ENCODE peak calls at places on chromosomes 13 and 19, in eight cellular contexts. One of them, this sample, is unnamed.

GRCh38 chr19:7783991-7784421 is 21.0 kb downstream of the CLEC4M start:
- DNase-seq in IMR-90: peak
- DNase-seq in RWPE1: peak
- DNase-seq in psoas muscle: no peak
- DNase-seq in HFF-Myc: no peak
- DNase-seq in B cell: no peak
- DNase-seq in nephron progenitor cell: no peak
- DNase-seq in mesothelial cell of epicardium: no peak
- DNase-seq in this sample: no peak

GRCh38 chr13:68988176-68988575 is 1119.5 kb upstream of the ATXN8OS start:
- DNase-seq in IMR-90: no peak
- DNase-seq in RWPE1: no peak
- DNase-seq in B cell: no peak
- DNase-seq in nephron progenitor cell: no peak
- DNase-seq in psoas muscle: no peak
- DNase-seq in mesothelial cell of epicardium: no peak
- DNase-seq in HFF-Myc: no peak
- DNase-seq in this sample: no peak

GRCh38 chr13:111212517-111212873 is 97.4 kb downstream of the ARHGEF7 start:
- DNase-seq in RWPE1: no peak
- DNase-seq in IMR-90: no peak
- DNase-seq in mesothelial cell of epicardium: no peak
- DNase-seq in psoas muscle: no peak
- DNase-seq in HFF-Myc: no peak
- DNase-seq in B cell: no peak
- DNase-seq in nephron progenitor cell: no peak
- DNase-seq in this sample: no peak

GRCh38 chr13:24251525-24251924 is 57.9 kb upstream of the C1QTNF9 start:
- DNase-seq in nephron progenitor cell: no peak
- DNase-seq in B cell: peak
- DNase-seq in HFF-Myc: no peak
- DNase-seq in IMR-90: no peak
- DNase-seq in RWPE1: no peak
- DNase-seq in psoas muscle: no peak
- DNase-seq in mesothelial cell of epicardium: no peak
- DNase-seq in this sample: no peak

GRCh38 chr13:77500094-77500493 is 35.4 kb upstream of the SCEL start:
- DNase-seq in nephron progenitor cell: no peak
- DNase-seq in B cell: no peak
- DNase-seq in RWPE1: no peak
- DNase-seq in IMR-90: no peak
- DNase-seq in psoas muscle: no peak
- DNase-seq in mesothelial cell of epicardium: no peak
- DNase-seq in HFF-Myc: no peak
- DNase-seq in this sample: no peak

GRCh38 chr13:89965252-89965651 is 1382.2 kb upstream of the MIR17HG start:
- DNase-seq in nephron progenitor cell: no peak
- DNase-seq in psoas muscle: no peak
- DNase-seq in mesothelial cell of epicardium: no peak
- DNase-seq in B cell: no peak
- DNase-seq in RWPE1: no peak
- DNase-seq in HFF-Myc: no peak
- DNase-seq in IMR-90: no peak
- DNase-seq in this sample: no peak

GRCh38 chr13:24626449-24626848 is 53.8 kb upstream of the ATP12A start:
- DNase-seq in IMR-90: no peak
- DNase-seq in HFF-Myc: no peak
- DNase-seq in RWPE1: no peak
- DNase-seq in psoas muscle: no peak
- DNase-seq in mesothelial cell of epicardium: no peak
- DNase-seq in nephron progenitor cell: no peak
- DNase-seq in B cell: no peak
- DNase-seq in this sample: no peak

GRCh38 chr13:41905600-41906254 is 55.2 kb downstream of the VWA8 start:
- DNase-seq in IMR-90: peak
- DNase-seq in psoas muscle: no peak
- DNase-seq in B cell: peak
- DNase-seq in HFF-Myc: no peak
- DNase-seq in nephron progenitor cell: no peak
- DNase-seq in mesothelial cell of epicardium: no peak
- DNase-seq in RWPE1: peak
- DNase-seq in this sample: no peak

GRCh38 chr19:47260476-47260875 is 4.2 kb downstream of the CCDC9 start:
- DNase-seq in psoas muscle: no peak
- DNase-seq in B cell: no peak
- DNase-seq in mesothelial cell of epicardium: no peak
- DNase-seq in HFF-Myc: no peak
- DNase-seq in RWPE1: no peak
- DNase-seq in IMR-90: no peak
- DNase-seq in nephron progenitor cell: no peak
- DNase-seq in this sample: no peak

GRCh38 chr13:28499579-28499978 is 4.7 kb upstream of the FLT1 start:
- DNase-seq in mesothelial cell of epicardium: no peak
- DNase-seq in HFF-Myc: no peak
- DNase-seq in IMR-90: peak
- DNase-seq in B cell: no peak
- DNase-seq in nephron progenitor cell: no peak
- DNase-seq in RWPE1: peak
- DNase-seq in psoas muscle: no peak
- DNase-seq in this sample: no peak

GRCh38 chr13:38752726-38753125 is 65.8 kb downstream of the FREM2 start:
- DNase-seq in RWPE1: no peak
- DNase-seq in nephron progenitor cell: no peak
- DNase-seq in psoas muscle: no peak
- DNase-seq in IMR-90: no peak
- DNase-seq in mesothelial cell of epicardium: no peak
- DNase-seq in B cell: no peak
- DNase-seq in HFF-Myc: no peak
- DNase-seq in this sample: no peak

GRCh38 chr13:92572190-92572589 is 654.4 kb upstream of the GPC6 start:
- DNase-seq in mesothelial cell of epicardium: no peak
- DNase-seq in B cell: no peak
- DNase-seq in psoas muscle: no peak
- DNase-seq in RWPE1: no peak
- DNase-seq in nephron progenitor cell: no peak
- DNase-seq in IMR-90: no peak
- DNase-seq in HFF-Myc: no peak
- DNase-seq in this sample: no peak

GRCh38 chr13:33045829-33046592 is 29.8 kb downstream of the KL start:
- DNase-seq in B cell: no peak
- DNase-seq in IMR-90: no peak
- DNase-seq in HFF-Myc: no peak
- DNase-seq in mesothelial cell of epicardium: no peak
- DNase-seq in RWPE1: no peak
- DNase-seq in psoas muscle: no peak
- DNase-seq in nephron progenitor cell: no peak
- DNase-seq in this sample: no peak

GRCh38 chr13:39783051-39783450 is 127.6 kb downstream of the COG6 start:
- DNase-seq in B cell: no peak
- DNase-seq in HFF-Myc: no peak
- DNase-seq in RWPE1: no peak
- DNase-seq in nephron progenitor cell: no peak
- DNase-seq in mesothelial cell of epicardium: no peak
- DNase-seq in IMR-90: no peak
- DNase-seq in psoas muscle: no peak
- DNase-seq in this sample: no peak

GRCh38 chr19:44685877-44686276 is 13.1 kb upstream of the CEACAM16 start:
- DNase-seq in psoas muscle: no peak
- DNase-seq in HFF-Myc: no peak
- DNase-seq in mesothelial cell of epicardium: no peak
- DNase-seq in B cell: peak
- DNase-seq in RWPE1: no peak
- DNase-seq in IMR-90: peak
- DNase-seq in nephron progenitor cell: no peak
- DNase-seq in this sample: no peak

GRCh38 chr19:33950141-33950805 is 153.6 kb downstream of the KCTD15 start:
- DNase-seq in B cell: no peak
- DNase-seq in RWPE1: no peak
- DNase-seq in IMR-90: no peak
- DNase-seq in mesothelial cell of epicardium: no peak
- DNase-seq in nephron progenitor cell: no peak
- DNase-seq in psoas muscle: no peak
- DNase-seq in HFF-Myc: no peak
- DNase-seq in this sample: no peak

GRCh38 chr19:33946535-33947323 is 150.1 kb downstream of the KCTD15 start:
- DNase-seq in B cell: no peak
- DNase-seq in mesothelial cell of epicardium: no peak
- DNase-seq in IMR-90: no peak
- DNase-seq in psoas muscle: no peak
- DNase-seq in HFF-Myc: no peak
- DNase-seq in nephron progenitor cell: no peak
- DNase-seq in RWPE1: no peak
- DNase-seq in this sample: no peak

GRCh38 chr19:33953023-33953422 is 156.4 kb downstream of the KCTD15 start:
- DNase-seq in B cell: no peak
- DNase-seq in psoas muscle: no peak
- DNase-seq in IMR-90: no peak
- DNase-seq in RWPE1: no peak
- DNase-seq in mesothelial cell of epicardium: no peak
- DNase-seq in HFF-Myc: no peak
- DNase-seq in nephron progenitor cell: no peak
- DNase-seq in this sample: no peak

GRCh38 chr19:33948651-33949335 is 152.1 kb downstream of the KCTD15 start:
- DNase-seq in B cell: no peak
- DNase-seq in RWPE1: no peak
- DNase-seq in psoas muscle: no peak
- DNase-seq in IMR-90: no peak
- DNase-seq in nephron progenitor cell: no peak
- DNase-seq in HFF-Myc: no peak
- DNase-seq in mesothelial cell of epicardium: no peak
- DNase-seq in this sample: no peak

DNA sequence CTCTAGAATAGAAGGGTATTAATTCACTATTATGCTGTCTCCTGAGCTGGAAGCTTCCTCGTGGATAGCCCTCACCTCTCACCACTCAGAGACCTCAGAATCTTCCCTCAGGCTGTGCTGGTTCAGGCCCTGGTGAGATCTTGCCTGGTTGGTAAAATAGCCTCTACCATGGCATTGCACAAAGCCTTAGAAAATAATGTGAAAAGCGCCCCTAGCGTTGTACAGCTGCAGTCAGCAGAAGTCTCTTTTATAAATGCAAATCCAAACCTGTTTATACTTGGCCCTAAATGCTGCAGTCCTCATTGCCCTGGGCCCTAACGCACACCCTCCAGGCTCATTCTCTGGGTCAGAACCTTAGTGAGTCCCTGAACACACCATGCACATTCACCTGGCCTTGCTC is 150.9 kb downstream of the KCTD15 start:
- DNase-seq in HFF-Myc: no peak
- DNase-seq in RWPE1: no peak
- DNase-seq in nephron progenitor cell: no peak
- DNase-seq in psoas muscle: no peak
- DNase-seq in mesothelial cell of epicardium: no peak
- DNase-seq in IMR-90: no peak
- DNase-seq in B cell: no peak
- DNase-seq in this sample: no peak
- TF ChIP-seq CTCF in HFF-Myc: no peak
- TF ChIP-seq CTCF in RWPE1: no peak
- TF ChIP-seq CTCF in nephron progenitor cell: no peak
- TF ChIP-seq CTCF in psoas muscle: no peak
- TF ChIP-seq CTCF in mesothelial cell of epicardium: no peak
- TF ChIP-seq CTCF in IMR-90: peak
- TF ChIP-seq CTCF in B cell: no peak
- TF ChIP-seq CTCF in this sample: peak

GRCh38 chr13:59354665-59355064 is 809.1 kb downstream of the DIAPH3 start:
- DNase-seq in B cell: no peak
- DNase-seq in nephron progenitor cell: no peak
- DNase-seq in psoas muscle: no peak
- DNase-seq in HFF-Myc: no peak
- DNase-seq in mesothelial cell of epicardium: no peak
- DNase-seq in IMR-90: no peak
- DNase-seq in RWPE1: no peak
- DNase-seq in this sample: no peak
- TF ChIP-seq CTCF in B cell: no peak
- TF ChIP-seq CTCF in nephron progenitor cell: no peak
- TF ChIP-seq CTCF in psoas muscle: no peak
- TF ChIP-seq CTCF in HFF-Myc: no peak
- TF ChIP-seq CTCF in mesothelial cell of epicardium: no peak
- TF ChIP-seq CTCF in IMR-90: no peak
- TF ChIP-seq CTCF in RWPE1: no peak
- TF ChIP-seq CTCF in this sample: no peak

GRCh38 chr19:40519352-40520322 is 52.8 kb downstream of the SPTBN4 start:
- DNase-seq in B cell: no peak
- DNase-seq in nephron progenitor cell: peak
- DNase-seq in RWPE1: no peak
- DNase-seq in IMR-90: peak
- DNase-seq in HFF-Myc: no peak
- DNase-seq in psoas muscle: peak
- DNase-seq in mesothelial cell of epicardium: no peak
- DNase-seq in this sample: no peak

GRCh38 chr19:40524655-40525054 is 52.0 kb upstream of the SHKBP1 start:
- DNase-seq in mesothelial cell of epicardium: no peak
- DNase-seq in psoas muscle: no peak
- DNase-seq in IMR-90: no peak
- DNase-seq in nephron progenitor cell: no peak
- DNase-seq in B cell: no peak
- DNase-seq in HFF-Myc: no peak
- DNase-seq in RWPE1: no peak
- DNase-seq in this sample: no peak

GRCh38 chr19:40524133-40524549 is 52.5 kb upstream of the SHKBP1 start:
- DNase-seq in B cell: no peak
- DNase-seq in IMR-90: no peak
- DNase-seq in mesothelial cell of epicardium: no peak
- DNase-seq in HFF-Myc: no peak
- DNase-seq in RWPE1: no peak
- DNase-seq in nephron progenitor cell: no peak
- DNase-seq in psoas muscle: no peak
- DNase-seq in this sample: no peak

GRCh38 chr19:40523322-40524047 is 53.2 kb upstream of the SHKBP1 start:
- DNase-seq in mesothelial cell of epicardium: no peak
- DNase-seq in HFF-Myc: no peak
- DNase-seq in nephron progenitor cell: peak
- DNase-seq in psoas muscle: peak
- DNase-seq in B cell: peak
- DNase-seq in IMR-90: peak
- DNase-seq in RWPE1: peak
- DNase-seq in this sample: peak

DNA sequence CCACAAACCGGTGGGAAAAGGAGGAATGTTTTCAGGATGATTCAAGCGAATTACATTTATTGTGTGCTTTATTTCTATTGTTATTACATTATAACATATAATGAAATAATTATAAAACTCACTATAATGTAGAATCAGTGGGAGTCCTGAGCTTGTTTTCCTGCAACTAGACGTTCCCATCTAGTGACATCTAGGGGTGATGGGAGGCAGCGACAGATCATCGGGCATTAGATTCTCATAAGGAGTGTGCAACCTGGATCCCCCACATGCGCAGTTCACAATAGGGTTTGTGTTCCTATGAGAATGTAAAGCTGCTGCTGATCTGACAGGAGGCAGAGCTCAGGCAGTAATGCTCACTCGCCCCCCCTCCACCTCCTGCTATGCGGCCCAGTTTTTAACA is 54.5 kb downstream of the SPTBN4 start:
- DNase-seq in psoas muscle: no peak
- DNase-seq in mesothelial cell of epicardium: no peak
- DNase-seq in RWPE1: no peak
- DNase-seq in B cell: no peak
- DNase-seq in IMR-90: peak
- DNase-seq in HFF-Myc: no peak
- DNase-seq in nephron progenitor cell: no peak
- DNase-seq in this sample: no peak
- TF ChIP-seq CTCF in psoas muscle: peak
- TF ChIP-seq CTCF in mesothelial cell of epicardium: no peak
- TF ChIP-seq CTCF in RWPE1: peak
- TF ChIP-seq CTCF in B cell: peak
- TF ChIP-seq CTCF in IMR-90: peak
- TF ChIP-seq CTCF in HFF-Myc: peak
- TF ChIP-seq CTCF in nephron progenitor cell: no peak
- TF ChIP-seq CTCF in this sample: peak

GRCh38 chr13:30679483-30680330 is 55.6 kb upstream of the ALOX5AP start:
- DNase-seq in HFF-Myc: no peak
- DNase-seq in mesothelial cell of epicardium: no peak
- DNase-seq in psoas muscle: no peak
- DNase-seq in IMR-90: peak
- DNase-seq in B cell: peak
- DNase-seq in nephron progenitor cell: peak
- DNase-seq in RWPE1: peak
- DNase-seq in this sample: no peak
- TF ChIP-seq CTCF in HFF-Myc: peak
- TF ChIP-seq CTCF in mesothelial cell of epicardium: peak
- TF ChIP-seq CTCF in psoas muscle: peak
- TF ChIP-seq CTCF in IMR-90: peak
- TF ChIP-seq CTCF in B cell: peak
- TF ChIP-seq CTCF in nephron progenitor cell: peak
- TF ChIP-seq CTCF in RWPE1: peak
- TF ChIP-seq CTCF in this sample: peak